ENCODE peak calls at places on chromosome 11, in five cellular contexts. One of them, this sample, is unnamed.
A peak's percentile ranks its signal among the peaks of the same experiment; 100 is the strongest.

GRCh38 chr11:70788247-70789022 is 390.1 kb downstream of the CTTN start:
- DNase-seq in substantia nigra: no peak
- DNase-seq in activated naive CD4-positive, alpha-beta T cell: no peak
- DNase-seq in GM23248: peak; percentile 87
- DNase-seq in HTR-8/SVneo: peak; percentile 95
- DNase-seq in this sample: no peak

GRCh38 chr11:28981331-28981865 is 873.2 kb downstream of the METTL15 start:
- DNase-seq in GM23248: no peak
- DNase-seq in substantia nigra: no peak
- DNase-seq in activated naive CD4-positive, alpha-beta T cell: no peak
- DNase-seq in HTR-8/SVneo: no peak
- DNase-seq in this sample: no peak

GRCh38 chr11:44133335-44133946 is 38.0 kb downstream of the EXT2 start:
- DNase-seq in HTR-8/SVneo: peak; percentile 31
- DNase-seq in activated naive CD4-positive, alpha-beta T cell: no peak
- DNase-seq in GM23248: peak; percentile 66
- DNase-seq in substantia nigra: no peak
- DNase-seq in this sample: no peak

GRCh38 chr11:18367431-18367830 is 26.9 kb upstream of the LDHA start:
- DNase-seq in HTR-8/SVneo: no peak
- DNase-seq in activated naive CD4-positive, alpha-beta T cell: no peak
- DNase-seq in substantia nigra: no peak
- DNase-seq in GM23248: peak; percentile 34
- DNase-seq in this sample: no peak

GRCh38 chr11:22433066-22433450 is 94.9 kb downstream of the SLC17A6 start:
- DNase-seq in GM23248: peak; percentile 47
- DNase-seq in HTR-8/SVneo: no peak
- DNase-seq in activated naive CD4-positive, alpha-beta T cell: no peak
- DNase-seq in substantia nigra: no peak
- DNase-seq in this sample: no peak

GRCh38 chr11:32615422-32615821 is 31.8 kb downstream of the EIF3M start:
- DNase-seq in substantia nigra: no peak
- DNase-seq in activated naive CD4-positive, alpha-beta T cell: no peak
- DNase-seq in GM23248: no peak
- DNase-seq in HTR-8/SVneo: no peak
- DNase-seq in this sample: no peak

GRCh38 chr11:75142714-75143419 is 8.0 kb upstream of the SLCO2B1 start:
- DNase-seq in GM23248: peak; percentile 97
- DNase-seq in substantia nigra: peak; percentile 61
- DNase-seq in activated naive CD4-positive, alpha-beta T cell: peak; percentile 14
- DNase-seq in HTR-8/SVneo: peak; percentile 98
- DNase-seq in this sample: peak; percentile 79

GRCh38 chr11:94876645-94877445 is 96.5 kb downstream of the CWC15 start:
- DNase-seq in activated naive CD4-positive, alpha-beta T cell: peak; percentile 6
- DNase-seq in substantia nigra: peak; percentile 60
- DNase-seq in GM23248: peak; percentile 98
- DNase-seq in HTR-8/SVneo: peak; percentile 90
- DNase-seq in this sample: peak; percentile 79

GRCh38 chr11:68118753-68119448 is 2.3 kb downstream of the CHKA start:
- DNase-seq in HTR-8/SVneo: no peak
- DNase-seq in substantia nigra: no peak
- DNase-seq in activated naive CD4-positive, alpha-beta T cell: no peak
- DNase-seq in GM23248: no peak
- DNase-seq in this sample: no peak

GRCh38 chr11:60469723-60470122 is 14.1 kb downstream of the MS4A1 start:
- DNase-seq in HTR-8/SVneo: no peak
- DNase-seq in activated naive CD4-positive, alpha-beta T cell: no peak
- DNase-seq in substantia nigra: no peak
- DNase-seq in GM23248: no peak
- DNase-seq in this sample: no peak

GRCh38 chr11:71245601-71246391 is 6.6 kb downstream of the SHANK2 start:
- DNase-seq in HTR-8/SVneo: no peak
- DNase-seq in GM23248: no peak
- DNase-seq in substantia nigra: no peak
- DNase-seq in activated naive CD4-positive, alpha-beta T cell: no peak
- DNase-seq in this sample: no peak

GRCh38 chr11:6742260-6742659 is 29.5 kb downstream of the OR2AG2 start:
- DNase-seq in HTR-8/SVneo: no peak
- DNase-seq in activated naive CD4-positive, alpha-beta T cell: no peak
- DNase-seq in substantia nigra: no peak
- DNase-seq in GM23248: no peak
- DNase-seq in this sample: no peak

GRCh38 chr11:61546663-61547062 is 34.2 kb downstream of the SYT7 start:
- DNase-seq in activated naive CD4-positive, alpha-beta T cell: no peak
- DNase-seq in GM23248: peak; percentile 36
- DNase-seq in substantia nigra: no peak
- DNase-seq in HTR-8/SVneo: no peak
- DNase-seq in this sample: no peak

GRCh38 chr11:66685276-66686099 is 7.8 kb upstream of the RBM4B start:
- DNase-seq in GM23248: no peak
- DNase-seq in HTR-8/SVneo: no peak
- DNase-seq in substantia nigra: no peak
- DNase-seq in activated naive CD4-positive, alpha-beta T cell: no peak
- DNase-seq in this sample: no peak

GRCh38 chr11:44645832-44646231 is 80.4 kb downstream of the CD82 start:
- DNase-seq in GM23248: no peak
- DNase-seq in HTR-8/SVneo: no peak
- DNase-seq in activated naive CD4-positive, alpha-beta T cell: no peak
- DNase-seq in substantia nigra: no peak
- DNase-seq in this sample: no peak

GRCh38 chr11:60950933-60951610 is 904 bp downstream of the SLC15A3 start:
- DNase-seq in GM23248: peak; percentile 55
- DNase-seq in substantia nigra: no peak
- DNase-seq in HTR-8/SVneo: no peak
- DNase-seq in activated naive CD4-positive, alpha-beta T cell: no peak
- DNase-seq in this sample: peak; percentile 48

GRCh38 chr11:61919841-61920631 is 2.7 kb upstream of the RAB3IL1 start:
- DNase-seq in substantia nigra: no peak
- DNase-seq in GM23248: no peak
- DNase-seq in activated naive CD4-positive, alpha-beta T cell: no peak
- DNase-seq in HTR-8/SVneo: no peak
- DNase-seq in this sample: peak; percentile 15

GRCh38 chr11:127059286-127060200 is 59.0 kb upstream of the KIRREL3 start:
- DNase-seq in GM23248: peak; percentile 91
- DNase-seq in substantia nigra: no peak
- DNase-seq in HTR-8/SVneo: no peak
- DNase-seq in activated naive CD4-positive, alpha-beta T cell: no peak
- DNase-seq in this sample: no peak

GRCh38 chr11:121443688-121444275 is 8.3 kb upstream of the SORL1 start:
- DNase-seq in substantia nigra: no peak
- DNase-seq in activated naive CD4-positive, alpha-beta T cell: no peak
- DNase-seq in HTR-8/SVneo: no peak
- DNase-seq in GM23248: no peak
- DNase-seq in this sample: no peak

GRCh38 chr11:29333993-29334780 is 682.6 kb downstream of the KCNA4 start:
- DNase-seq in GM23248: peak; percentile 77
- DNase-seq in HTR-8/SVneo: peak; percentile 57
- DNase-seq in activated naive CD4-positive, alpha-beta T cell: no peak
- DNase-seq in substantia nigra: no peak
- DNase-seq in this sample: no peak

GRCh38 chr11:60857378-60858232 is 1.9 kb upstream of the PTGDR2 start:
- DNase-seq in substantia nigra: no peak
- DNase-seq in GM23248: peak; percentile 40
- DNase-seq in activated naive CD4-positive, alpha-beta T cell: no peak
- DNase-seq in HTR-8/SVneo: no peak
- DNase-seq in this sample: no peak

GRCh38 chr11:65503923-65504670 is 5.3 kb downstream of the MALAT1 start:
- DNase-seq in GM23248: peak; percentile 79
- DNase-seq in activated naive CD4-positive, alpha-beta T cell: no peak
- DNase-seq in substantia nigra: no peak
- DNase-seq in HTR-8/SVneo: no peak
- DNase-seq in this sample: no peak

GRCh38 chr11:104784684-104785460 is 113.4 kb downstream of the CASP12 start:
- DNase-seq in GM23248: peak; percentile 1
- DNase-seq in substantia nigra: no peak
- DNase-seq in activated naive CD4-positive, alpha-beta T cell: no peak
- DNase-seq in HTR-8/SVneo: no peak
- DNase-seq in this sample: no peak

GRCh38 chr11:30583505-30584280 is 2.5 kb downstream of the MPPED2 start:
- DNase-seq in GM23248: peak; percentile 12
- DNase-seq in substantia nigra: peak; percentile 41
- DNase-seq in activated naive CD4-positive, alpha-beta T cell: no peak
- DNase-seq in HTR-8/SVneo: no peak
- DNase-seq in this sample: peak; percentile 20

GRCh38 chr11:6458352-6458751 is 15.4 kb downstream of the TRIM3 start:
- DNase-seq in activated naive CD4-positive, alpha-beta T cell: no peak
- DNase-seq in substantia nigra: no peak
- DNase-seq in HTR-8/SVneo: no peak
- DNase-seq in GM23248: no peak
- DNase-seq in this sample: no peak

GRCh38 chr11:112831041-112831440 is 130.2 kb upstream of the NCAM1 start:
- DNase-seq in activated naive CD4-positive, alpha-beta T cell: no peak
- DNase-seq in HTR-8/SVneo: no peak
- DNase-seq in substantia nigra: no peak
- DNase-seq in GM23248: no peak
- DNase-seq in this sample: no peak

GRCh38 chr11:112016088-112016764 is 9.0 kb upstream of the DLAT start:
- DNase-seq in HTR-8/SVneo: no peak
- DNase-seq in GM23248: peak; percentile 37
- DNase-seq in activated naive CD4-positive, alpha-beta T cell: no peak
- DNase-seq in substantia nigra: no peak
- DNase-seq in this sample: no peak

GRCh38 chr11:112871909-112872511 is 89.2 kb upstream of the NCAM1 start:
- DNase-seq in GM23248: no peak
- DNase-seq in substantia nigra: no peak
- DNase-seq in activated naive CD4-positive, alpha-beta T cell: no peak
- DNase-seq in HTR-8/SVneo: no peak
- DNase-seq in this sample: no peak

GRCh38 chr11:94734563-94735275 is 33.4 kb upstream of the AMOTL1 start:
- DNase-seq in HTR-8/SVneo: no peak
- DNase-seq in substantia nigra: no peak
- DNase-seq in activated naive CD4-positive, alpha-beta T cell: no peak
- DNase-seq in GM23248: no peak
- DNase-seq in this sample: no peak

GRCh38 chr11:134370526-134371435 is 39.0 kb downstream of the GLB1L2 start:
- DNase-seq in substantia nigra: no peak
- DNase-seq in activated naive CD4-positive, alpha-beta T cell: no peak
- DNase-seq in HTR-8/SVneo: no peak
- DNase-seq in GM23248: no peak
- DNase-seq in this sample: no peak

GRCh38 chr11:72069787-72070251 is 10.5 kb downstream of the NUMA1 start:
- DNase-seq in activated naive CD4-positive, alpha-beta T cell: no peak
- DNase-seq in GM23248: peak; percentile 97
- DNase-seq in substantia nigra: peak; percentile 49
- DNase-seq in HTR-8/SVneo: peak; percentile 84
- DNase-seq in this sample: peak; percentile 79

GRCh38 chr11:66981976-66982578 is 7.0 kb downstream of the C11orf86 start:
- DNase-seq in GM23248: peak; percentile 97
- DNase-seq in HTR-8/SVneo: peak; percentile 78
- DNase-seq in substantia nigra: peak; percentile 57
- DNase-seq in activated naive CD4-positive, alpha-beta T cell: no peak
- DNase-seq in this sample: peak; percentile 89

This sample was measured in left ventricle myocardium inferior.